ENCODE peak calls at places on chromosomes 4 and X, in seven cellular contexts. R is K562, P is sigmoid colon, G is stomach, M is GM12878, E is ovary, F is A549. A is an unnamed sample.

GRCh38 chr4:171266666-171267065 is 546.5 kb upstream of the GALNTL6 start:
- DNase-seq in G (no peak), M (no peak), F (no peak), R (no peak), P (no peak), E (no peak), A (no peak)

GRCh38 chr4:72418458-72418857 is 150.6 kb downstream of the ADAMTS3 start:
- DNase-seq in E (peak; percentile 49), F (no peak), G (no peak), R (no peak), P (no peak), M (no peak), A (no peak)

GRCh38 chrX:78029663-78030062 is 60.2 kb upstream of the PGAM4 start:
- DNase-seq in M (no peak), R (no peak), P (no peak), E (no peak), F (peak; percentile 53), G (no peak), A (peak; percentile 21)

GRCh38 chrX:69126642-69127041 is 38.6 kb downstream of the PJA1 start:
- DNase-seq in G (peak; percentile 31), F (no peak), E (no peak), M (no peak), P (no peak), R (no peak), A (no peak)

GRCh38 chr4:56440983-56441382 is 4.9 kb downstream of the PAICS start:
- DNase-seq in G (no peak), R (no peak), P (no peak), E (no peak), F (no peak), M (no peak), A (no peak)

GRCh38 chrX:791479-792034 is 161.0 kb downstream of the SHOX start:
- DNase-seq in F (no peak), M (no peak), P (no peak), R (no peak), G (no peak), E (no peak), A (no peak)

GRCh38 chr4:52947691-52948397 is 85.7 kb downstream of the RASL11B start:
- DNase-seq in F (no peak), G (no peak), E (no peak), M (no peak), P (no peak), R (no peak), A (no peak)

GRCh38 chr4:165369522-165369921 is 9.3 kb upstream of the CPE start:
- DNase-seq in P (no peak), M (no peak), F (no peak), E (no peak), G (no peak), R (no peak), A (peak; percentile 22)

GRCh38 chr4:90293320-90293719 is 166.1 kb downstream of the CCSER1 start:
- DNase-seq in P (no peak), G (no peak), F (peak; percentile 4), R (no peak), M (no peak), E (no peak), A (no peak)

GRCh38 chrX:155718964-155719586 is 106.3 kb upstream of the TMLHE start:
- DNase-seq in G (no peak), F (no peak), R (no peak), M (no peak), E (no peak), P (no peak), A (no peak)

GRCh38 chrX:129694805-129695204 is 40.0 kb upstream of the APLN start:
- DNase-seq in R (no peak), F (no peak), M (no peak), E (no peak), G (no peak), P (no peak), A (no peak)

GRCh38 chr4:140150636-140150885 is 3.4 kb downstream of the MAML3 start:
- DNase-seq in F (no peak), E (peak; percentile 91), G (peak; percentile 82), P (peak; percentile 94), R (no peak), M (no peak), A (peak; percentile 88)

GRCh38 chr4:15989431-15989830 is 26.5 kb upstream of the FGFBP2 start:
- DNase-seq in F (no peak), M (no peak), P (no peak), E (no peak), R (no peak), G (no peak), A (no peak)

GRCh38 chr4:38672247-38673071 is 8.5 kb downstream of the KLF3 start:
- DNase-seq in F (peak; percentile 36), P (no peak), G (no peak), M (no peak), R (peak; percentile 51), E (peak; percentile 53), A (no peak)

GRCh38 chr4:1171306-1172227 is 816 bp downstream of the SPON2 start:
- DNase-seq in F (no peak), E (peak; percentile 36), G (no peak), M (no peak), R (no peak), P (peak; percentile 71), A (peak; percentile 50)

GRCh38 chrX:10168226-10168625 is 11.5 kb downstream of the CLCN4 start:
- DNase-seq in G (no peak), R (no peak), M (no peak), E (no peak), P (peak; percentile 57), F (no peak), A (no peak)

GRCh38 chr4:102358128-102358527 is 12.8 kb upstream of the SLC39A8 start:
- DNase-seq in F (no peak), E (no peak), R (no peak), P (no peak), M (no peak), G (no peak), A (no peak)

GRCh38 chr4:1290165-1290977 is 680 bp downstream of the MAEA start:
- DNase-seq in R (no peak), E (no peak), M (no peak), F (peak; percentile 10), P (no peak), G (peak; percentile 64), A (peak; percentile 56)

GRCh38 chr4:143380651-143381050 is 44.0 kb downstream of the GAB1 start:
- DNase-seq in M (no peak), P (no peak), E (no peak), R (no peak), F (no peak), G (no peak), A (no peak)

GRCh38 chr4:143382539-143382938 is 45.9 kb downstream of the GAB1 start:
- DNase-seq in G (no peak), E (no peak), F (no peak), P (no peak), R (no peak), M (no peak), A (no peak)

GRCh38 chr4:143377635-143378099 is 41.0 kb downstream of the GAB1 start:
- DNase-seq in M (peak; percentile 66), R (no peak), G (no peak), F (no peak), P (no peak), E (no peak), A (no peak)

GRCh38 chr4:143384381-143384994 is 47.8 kb downstream of the GAB1 start:
- DNase-seq in M (no peak), P (no peak), F (no peak), E (no peak), G (no peak), R (no peak), A (no peak)

GRCh38 chr4:143381171-143382118 is 44.8 kb downstream of the GAB1 start:
- DNase-seq in R (no peak), E (peak; percentile 84), G (peak; percentile 85), P (peak; percentile 96), M (no peak), F (no peak), A (peak; percentile 83)
- H3K4me1 ChIP-seq in R (peaks cover 25% of the 10 kb centered on the region), E (peaks cover 28% of the 10 kb centered on the region), G (peaks cover 44% of the 10 kb centered on the region), P (peaks cover 88% of the 10 kb centered on the region), M (peaks cover 33% of the 10 kb centered on the region), F (peaks cover 3% of the 10 kb centered on the region), A (peaks cover 48% of the 10 kb centered on the region)

GRCh38 chr4:91485415-91485814 is 818.4 kb upstream of the GRID2 start:
- DNase-seq in E (no peak), M (no peak), G (no peak), R (no peak), P (no peak), F (no peak), A (no peak)
- TF ChIP-seq EP300 in E (no peak), M (no peak), G (no peak), R (no peak), P (no peak), F (no peak), A (no peak)

GRCh38 chrX:17519349-17519748 is 144.3 kb downstream of the NHS start:
- DNase-seq in M (no peak), R (no peak), G (no peak), E (peak; percentile 77), F (no peak), P (peak; percentile 92), A (peak; percentile 18)
- H3K4me3 ChIP-seq in M (no peak overlapping the region), R (no peak overlapping the region), G (no peak overlapping the region), E (no peak overlapping the region), F (no peak overlapping the region), P (no peak overlapping the region), A (no peak overlapping the region)

DNA sequence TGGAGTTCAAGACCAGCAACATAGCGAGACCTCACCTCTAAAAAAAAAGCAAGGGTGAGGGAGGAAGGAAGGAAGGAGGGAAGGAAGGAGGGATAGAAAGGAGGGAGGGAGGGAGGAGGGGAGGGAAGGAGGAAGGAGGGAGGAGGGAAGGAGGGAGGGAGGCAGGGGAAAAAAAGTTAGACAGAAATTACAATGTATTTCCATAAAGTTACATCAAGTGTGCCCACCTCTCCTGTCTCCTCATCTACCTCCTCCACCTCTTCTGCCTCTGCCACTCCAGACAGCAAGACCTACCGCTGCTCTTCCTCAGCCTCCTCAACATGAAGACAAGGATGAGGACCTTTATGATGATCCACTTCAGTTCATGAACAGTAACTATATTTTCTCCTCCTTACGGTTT is 8.3 kb downstream of the LIN54 start:
- DNase-seq in G (no peak), R (no peak), M (no peak), E (no peak), P (no peak), F (no peak), A (no peak)
- H3K4me1 ChIP-seq in G (no peaks in the 10 kb centered on the region), R (no peaks in the 10 kb centered on the region), M (no peaks in the 10 kb centered on the region), E (no peaks in the 10 kb centered on the region), P (no peaks in the 10 kb centered on the region), F (no peaks in the 10 kb centered on the region), A (no peaks in the 10 kb centered on the region)

A was measured in transverse colon.